ENCODE peak calls at places on chromosomes 7 and 10, in four cellular contexts. One of them, this sample, is unnamed.

GRCh38 chr7:158394936-158395335 is 192.7 kb downstream of the PTPRN2 start:
- DNase-seq in uterus: no peak
- DNase-seq in lower leg skin: no peak
- DNase-seq in GM12865: no peak
- DNase-seq in this sample: peak

GRCh38 chr10:34292675-34293074 is 522.4 kb downstream of the PARD3 start:
- DNase-seq in uterus: no peak
- DNase-seq in lower leg skin: no peak
- DNase-seq in GM12865: no peak
- DNase-seq in this sample: no peak

GRCh38 chr10:867807-868206 is 63.7 kb downstream of the LARP4B start:
- DNase-seq in uterus: no peak
- DNase-seq in lower leg skin: no peak
- DNase-seq in GM12865: no peak
- DNase-seq in this sample: no peak

GRCh38 chr7:144821069-144821468 is 14.8 kb downstream of the TPK1 start:
- DNase-seq in uterus: no peak
- DNase-seq in lower leg skin: no peak
- DNase-seq in GM12865: peak
- DNase-seq in this sample: no peak

GRCh38 chr7:33601884-33602283 is 303.5 kb upstream of the BMPER start:
- DNase-seq in uterus: no peak
- DNase-seq in lower leg skin: no peak
- DNase-seq in GM12865: no peak
- DNase-seq in this sample: no peak

GRCh38 chr10:86066696-86067095 is 299.9 kb downstream of the GRID1 start:
- DNase-seq in uterus: no peak
- DNase-seq in lower leg skin: peak
- DNase-seq in GM12865: no peak
- DNase-seq in this sample: no peak

GRCh38 chr7:8260871-8261707 is 878 bp downstream of the ICA1 start:
- DNase-seq in uterus: peak
- DNase-seq in lower leg skin: peak
- DNase-seq in GM12865: peak
- DNase-seq in this sample: peak

GRCh38 chr7:96430350-96430749 is 108.5 kb upstream of the SLC25A13 start:
- DNase-seq in uterus: no peak
- DNase-seq in lower leg skin: no peak
- DNase-seq in GM12865: no peak
- DNase-seq in this sample: no peak

GRCh38 chr7:151126500-151127137 is 40.3 kb downstream of the AGAP3 start:
- DNase-seq in uterus: no peak
- DNase-seq in lower leg skin: no peak
- DNase-seq in GM12865: no peak
- DNase-seq in this sample: peak

GRCh38 chr7:151124899-151125399 is 38.7 kb downstream of the AGAP3 start:
- DNase-seq in uterus: no peak
- DNase-seq in lower leg skin: no peak
- DNase-seq in GM12865: no peak
- DNase-seq in this sample: no peak

GRCh38 chr7:151124205-151124880 is 38.1 kb downstream of the AGAP3 start:
- DNase-seq in uterus: no peak
- DNase-seq in lower leg skin: no peak
- DNase-seq in GM12865: no peak
- DNase-seq in this sample: no peak

GRCh38 chr7:151125459-151125834 is 39.2 kb downstream of the AGAP3 start:
- DNase-seq in uterus: no peak
- DNase-seq in lower leg skin: no peak
- DNase-seq in GM12865: no peak
- DNase-seq in this sample: peak

DNA sequence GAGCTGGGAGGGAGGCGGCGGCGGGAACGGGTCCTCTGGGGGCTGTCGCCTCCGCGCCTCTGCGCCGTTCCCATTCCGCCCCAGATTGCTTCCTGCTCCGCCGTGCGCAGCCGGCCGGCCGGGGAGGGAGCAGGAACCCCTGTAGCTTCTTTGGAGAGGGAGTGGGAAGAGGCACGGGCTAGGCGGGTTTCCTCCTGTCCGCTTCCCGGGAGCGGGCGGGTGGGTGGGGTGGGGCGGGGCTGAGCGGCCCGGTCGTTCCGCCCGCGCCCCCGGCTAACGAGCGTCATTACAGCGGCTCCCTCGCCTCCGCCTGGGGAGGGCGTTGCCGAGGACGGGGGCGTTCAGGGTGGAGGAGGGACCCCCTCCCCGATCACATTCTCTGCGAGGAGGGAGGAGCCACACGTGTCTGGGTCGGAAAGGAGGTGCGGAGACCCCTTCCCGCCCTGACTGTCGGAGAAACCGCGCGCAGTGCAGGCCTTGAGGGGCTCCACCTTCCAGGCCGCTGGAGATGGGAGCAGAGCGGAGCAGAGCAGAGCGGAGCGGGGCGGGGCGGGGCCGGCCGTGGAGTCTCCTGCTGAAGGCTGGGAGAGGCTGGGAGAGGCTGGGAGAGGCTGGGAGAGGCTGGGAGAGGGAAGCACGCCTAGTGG is 39.7 kb downstream of the AGAP3 start:
- DNase-seq in uterus: no peak
- DNase-seq in lower leg skin: no peak
- DNase-seq in GM12865: no peak
- DNase-seq in this sample: peak
- H3K4me3 ChIP-seq in uterus: peak
- H3K4me3 ChIP-seq in lower leg skin: no peak
- H3K4me3 ChIP-seq in GM12865: no peak
- H3K4me3 ChIP-seq in this sample: peak

GRCh38 chr10:7872041-7872442 is 53.7 kb downstream of the TAF3 start:
- DNase-seq in uterus: no peak
- DNase-seq in lower leg skin: no peak
- DNase-seq in GM12865: peak
- DNase-seq in this sample: peak
- H3K4me3 ChIP-seq in uterus: no peak
- H3K4me3 ChIP-seq in lower leg skin: no peak
- H3K4me3 ChIP-seq in GM12865: no peak
- H3K4me3 ChIP-seq in this sample: no peak

DNA sequence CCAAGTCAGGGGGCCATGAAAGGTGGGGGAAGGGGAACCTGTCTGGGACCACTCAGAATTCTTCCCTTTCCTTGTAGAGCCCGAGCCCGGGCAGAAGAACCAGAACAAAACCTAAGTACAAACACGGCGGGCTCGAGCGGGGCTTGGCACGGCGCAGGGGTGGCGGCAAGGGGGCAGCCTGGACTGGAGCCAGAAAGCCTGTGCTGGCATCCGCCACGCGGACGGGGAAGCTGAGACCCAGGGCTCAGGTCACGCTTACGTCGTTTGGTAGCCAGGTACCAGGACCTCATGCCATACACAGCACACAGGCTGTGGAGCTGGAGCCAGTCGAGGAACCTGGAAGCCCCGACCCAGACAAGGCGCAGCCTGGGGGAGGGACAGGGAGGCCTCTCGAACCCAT is 6.6 kb upstream of the GPER1 start:
- DNase-seq in uterus: no peak
- DNase-seq in lower leg skin: no peak
- DNase-seq in GM12865: no peak
- DNase-seq in this sample: no peak
- H3K4me3 ChIP-seq in uterus: no peak
- H3K4me3 ChIP-seq in lower leg skin: no peak
- H3K4me3 ChIP-seq in GM12865: no peak
- H3K4me3 ChIP-seq in this sample: no peak

GRCh38 chr10:75303045-75303777 is 67.5 kb upstream of the COMTD1 start:
- DNase-seq in uterus: no peak
- DNase-seq in lower leg skin: no peak
- DNase-seq in GM12865: no peak
- DNase-seq in this sample: no peak

GRCh38 chr10:75304740-75305380 is 69.1 kb upstream of the COMTD1 start:
- DNase-seq in uterus: no peak
- DNase-seq in lower leg skin: no peak
- DNase-seq in GM12865: no peak
- DNase-seq in this sample: no peak

GRCh38 chr10:75304313-75304712 is 68.6 kb upstream of the COMTD1 start:
- DNase-seq in uterus: no peak
- DNase-seq in lower leg skin: no peak
- DNase-seq in GM12865: no peak
- DNase-seq in this sample: no peak

GRCh38 chr10:75302029-75302428 is 66.3 kb upstream of the COMTD1 start:
- DNase-seq in uterus: no peak
- DNase-seq in lower leg skin: no peak
- DNase-seq in GM12865: no peak
- DNase-seq in this sample: no peak

DNA sequence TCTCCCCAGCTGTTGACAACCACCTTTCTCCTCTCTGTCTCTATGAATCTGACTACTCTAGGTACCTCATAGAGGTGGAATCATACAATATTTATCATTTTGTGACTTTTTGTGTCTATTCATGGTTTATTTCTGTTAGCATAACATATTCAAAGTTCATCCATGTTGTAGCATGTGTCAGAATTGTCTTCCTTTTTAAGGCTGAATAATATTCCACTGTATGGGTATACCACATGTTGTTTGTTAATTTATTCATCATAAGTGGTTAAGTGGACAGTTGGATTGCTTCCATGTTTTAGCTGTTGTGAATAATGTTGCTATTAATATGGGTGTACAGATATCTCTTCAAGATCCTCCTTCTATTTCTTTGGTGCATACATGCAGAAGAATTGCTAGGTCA is 69.9 kb upstream of the COMTD1 start:
- DNase-seq in uterus: no peak
- DNase-seq in lower leg skin: no peak
- DNase-seq in GM12865: no peak
- DNase-seq in this sample: no peak
- H3K4me3 ChIP-seq in uterus: no peak
- H3K4me3 ChIP-seq in lower leg skin: no peak
- H3K4me3 ChIP-seq in GM12865: no peak
- H3K4me3 ChIP-seq in this sample: no peak

GRCh38 chr7:76356823-76357222 is 2.0 kb downstream of the YWHAG start:
- DNase-seq in uterus: no peak
- DNase-seq in lower leg skin: no peak
- DNase-seq in GM12865: no peak
- DNase-seq in this sample: no peak

GRCh38 chr7:76354516-76354915 is 4.3 kb downstream of the YWHAG start:
- DNase-seq in uterus: no peak
- DNase-seq in lower leg skin: no peak
- DNase-seq in GM12865: no peak
- DNase-seq in this sample: no peak

GRCh38 chr7:76356115-76356514 is 2.7 kb downstream of the YWHAG start:
- DNase-seq in uterus: no peak
- DNase-seq in lower leg skin: no peak
- DNase-seq in GM12865: no peak
- DNase-seq in this sample: no peak

GRCh38 chr7:76353744-76354143 is 5.0 kb downstream of the YWHAG start:
- DNase-seq in uterus: no peak
- DNase-seq in lower leg skin: no peak
- DNase-seq in GM12865: no peak
- DNase-seq in this sample: no peak

GRCh38 chr7:76354981-76355730 is 3.6 kb downstream of the YWHAG start:
- DNase-seq in uterus: no peak
- DNase-seq in lower leg skin: no peak
- DNase-seq in GM12865: no peak
- DNase-seq in this sample: no peak
- H3K4me3 ChIP-seq in uterus: no peak
- H3K4me3 ChIP-seq in lower leg skin: no peak
- H3K4me3 ChIP-seq in GM12865: no peak
- H3K4me3 ChIP-seq in this sample: peak

DNA sequence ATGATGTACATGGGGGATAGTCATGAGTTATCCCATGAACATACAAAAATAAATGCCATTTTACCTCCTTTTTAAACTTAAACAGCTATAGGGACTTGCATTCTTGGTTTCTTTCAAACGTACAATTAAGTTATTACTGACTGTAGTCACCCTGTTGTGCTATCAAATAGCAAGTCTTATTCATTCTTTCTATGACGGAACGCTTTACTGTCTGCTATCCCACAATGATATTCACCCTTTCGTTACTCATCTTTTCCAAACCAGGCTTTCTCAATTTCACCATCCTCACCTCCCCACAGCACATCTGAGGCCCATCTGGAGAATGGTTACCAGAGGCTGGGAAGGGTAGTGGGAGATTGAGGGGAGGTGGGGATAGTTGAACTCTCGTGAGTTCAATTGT is 218.8 kb downstream of the PHF14 start:
- DNase-seq in uterus: no peak
- DNase-seq in lower leg skin: no peak
- DNase-seq in GM12865: no peak
- DNase-seq in this sample: no peak
- H3K4me3 ChIP-seq in uterus: peak
- H3K4me3 ChIP-seq in lower leg skin: no peak
- H3K4me3 ChIP-seq in GM12865: no peak
- H3K4me3 ChIP-seq in this sample: peak

GRCh38 chr7:14999331-14999730 is 96.8 kb upstream of the DGKB start:
- DNase-seq in uterus: no peak
- DNase-seq in lower leg skin: no peak
- DNase-seq in GM12865: no peak
- DNase-seq in this sample: no peak

GRCh38 chr7:15000157-15000556 is 97.6 kb upstream of the DGKB start:
- DNase-seq in uterus: no peak
- DNase-seq in lower leg skin: no peak
- DNase-seq in GM12865: no peak
- DNase-seq in this sample: no peak

GRCh38 chr7:14995774-14996173 is 93.2 kb upstream of the DGKB start:
- DNase-seq in uterus: no peak
- DNase-seq in lower leg skin: no peak
- DNase-seq in GM12865: no peak
- DNase-seq in this sample: no peak
- H3K4me3 ChIP-seq in uterus: no peak
- H3K4me3 ChIP-seq in lower leg skin: no peak
- H3K4me3 ChIP-seq in GM12865: no peak
- H3K4me3 ChIP-seq in this sample: no peak

DNA sequence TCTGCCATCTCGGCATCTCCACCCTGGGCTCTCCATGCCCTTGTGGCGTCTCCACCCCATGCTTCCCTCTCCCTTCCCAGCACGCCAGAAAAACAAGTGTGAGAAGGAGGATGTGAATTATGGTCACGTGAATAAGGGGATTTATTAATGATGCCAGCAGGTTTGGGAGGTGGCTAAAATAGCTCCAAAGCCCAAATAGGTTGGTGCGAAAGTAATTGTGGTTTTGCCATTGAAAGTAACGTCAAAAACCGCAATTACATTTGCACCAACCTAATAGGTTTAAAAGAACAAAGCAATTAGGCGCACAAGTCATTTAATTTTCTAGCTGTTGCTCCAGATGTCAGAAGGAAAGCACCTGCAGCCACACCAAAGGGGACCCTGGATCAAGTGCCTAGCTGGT is 224.4 kb upstream of the PPP2R2D start:
- DNase-seq in uterus: no peak
- DNase-seq in lower leg skin: no peak
- DNase-seq in GM12865: no peak
- DNase-seq in this sample: no peak
- H3K4me3 ChIP-seq in uterus: no peak
- H3K4me3 ChIP-seq in lower leg skin: no peak
- H3K4me3 ChIP-seq in GM12865: no peak
- H3K4me3 ChIP-seq in this sample: peak

GRCh38 chr7:43763183-43763582 is 4.7 kb downstream of the BLVRA start:
- DNase-seq in uterus: no peak
- DNase-seq in lower leg skin: peak
- DNase-seq in GM12865: no peak
- DNase-seq in this sample: peak

GRCh38 chr7:43766564-43766963 is 8.1 kb downstream of the BLVRA start:
- DNase-seq in uterus: no peak
- DNase-seq in lower leg skin: peak
- DNase-seq in GM12865: no peak
- DNase-seq in this sample: peak

GRCh38 chr7:43764807-43765491 is 6.5 kb downstream of the BLVRA start:
- DNase-seq in uterus: no peak
- DNase-seq in lower leg skin: peak
- DNase-seq in GM12865: no peak
- DNase-seq in this sample: no peak

GRCh38 chr7:43761919-43762318 is 3.4 kb downstream of the BLVRA start:
- DNase-seq in uterus: no peak
- DNase-seq in lower leg skin: no peak
- DNase-seq in GM12865: no peak
- DNase-seq in this sample: no peak

GRCh38 chr7:43764039-43764789 is 5.7 kb downstream of the BLVRA start:
- DNase-seq in uterus: peak
- DNase-seq in lower leg skin: peak
- DNase-seq in GM12865: peak
- DNase-seq in this sample: no peak
- H3K4me3 ChIP-seq in uterus: no peak
- H3K4me3 ChIP-seq in lower leg skin: no peak
- H3K4me3 ChIP-seq in GM12865: peak
- H3K4me3 ChIP-seq in this sample: no peak

This sample was measured in GM23338.